ENCODE peak calls at places on chromosomes 2 and 18, in six cellular contexts. One of them, this sample, is unnamed.

GRCh38 chr2:41414486-41415230 is 633.2 kb upstream of the PKDCC start:
- DNase-seq in DND-41: no peak
- DNase-seq in HCT116: no peak
- DNase-seq in upper lobe of right lung: no peak
- DNase-seq in heart right ventricle: no peak
- DNase-seq in psoas muscle: no peak
- DNase-seq in this sample: peak; percentile 29

GRCh38 chr18:23453657-23454011 is 547 bp downstream of the RIOK3 start:
- DNase-seq in upper lobe of right lung: no peak
- DNase-seq in DND-41: no peak
- DNase-seq in heart right ventricle: no peak
- DNase-seq in psoas muscle: no peak
- DNase-seq in HCT116: no peak
- DNase-seq in this sample: peak; percentile 29

GRCh38 chr2:119629323-119629825 is 49.6 kb upstream of the TMEM177 start:
- DNase-seq in upper lobe of right lung: no peak
- DNase-seq in DND-41: no peak
- DNase-seq in psoas muscle: no peak
- DNase-seq in HCT116: no peak
- DNase-seq in heart right ventricle: no peak
- DNase-seq in this sample: no peak

GRCh38 chr2:80490964-80491363 is 186.4 kb upstream of the LRRTM1 start:
- DNase-seq in HCT116: no peak
- DNase-seq in heart right ventricle: no peak
- DNase-seq in DND-41: no peak
- DNase-seq in upper lobe of right lung: no peak
- DNase-seq in psoas muscle: no peak
- DNase-seq in this sample: no peak

GRCh38 chr2:124025896-124026295 is 809 bp downstream of the CNTNAP5 start:
- DNase-seq in HCT116: no peak
- DNase-seq in heart right ventricle: no peak
- DNase-seq in DND-41: no peak
- DNase-seq in psoas muscle: no peak
- DNase-seq in upper lobe of right lung: no peak
- DNase-seq in this sample: no peak

GRCh38 chr2:70680735-70681134 is 87.3 kb downstream of the ADD2 start:
- DNase-seq in heart right ventricle: no peak
- DNase-seq in upper lobe of right lung: no peak
- DNase-seq in DND-41: no peak
- DNase-seq in psoas muscle: no peak
- DNase-seq in HCT116: no peak
- DNase-seq in this sample: no peak

GRCh38 chr18:32072321-32072720 is 19.4 kb upstream of the RNF138 start:
- DNase-seq in upper lobe of right lung: no peak
- DNase-seq in HCT116: no peak
- DNase-seq in DND-41: peak; percentile 24
- DNase-seq in psoas muscle: no peak
- DNase-seq in heart right ventricle: no peak
- DNase-seq in this sample: peak; percentile 13

GRCh38 chr2:218671077-218671653 is 637 bp downstream of the RNF25 start:
- DNase-seq in HCT116: no peak
- DNase-seq in heart right ventricle: no peak
- DNase-seq in DND-41: no peak
- DNase-seq in upper lobe of right lung: no peak
- DNase-seq in psoas muscle: no peak
- DNase-seq in this sample: no peak

GRCh38 chr2:218244665-218245064 is 16.1 kb upstream of the GPBAR1 start:
- DNase-seq in psoas muscle: no peak
- DNase-seq in HCT116: no peak
- DNase-seq in DND-41: no peak
- DNase-seq in heart right ventricle: no peak
- DNase-seq in upper lobe of right lung: no peak
- DNase-seq in this sample: no peak

GRCh38 chr2:222797308-222797707 is 63.5 kb upstream of the ACSL3 start:
- DNase-seq in DND-41: no peak
- DNase-seq in HCT116: no peak
- DNase-seq in psoas muscle: no peak
- DNase-seq in upper lobe of right lung: no peak
- DNase-seq in heart right ventricle: no peak
- DNase-seq in this sample: peak; percentile 39

GRCh38 chr2:231200805-231201474 is 2.5 kb downstream of the ARMC9 start:
- DNase-seq in HCT116: no peak
- DNase-seq in upper lobe of right lung: no peak
- DNase-seq in psoas muscle: no peak
- DNase-seq in heart right ventricle: no peak
- DNase-seq in DND-41: no peak
- DNase-seq in this sample: no peak

GRCh38 chr2:56239437-56239836 is 55.6 kb downstream of the CCDC85A start:
- DNase-seq in HCT116: no peak
- DNase-seq in heart right ventricle: no peak
- DNase-seq in DND-41: no peak
- DNase-seq in upper lobe of right lung: no peak
- DNase-seq in psoas muscle: no peak
- DNase-seq in this sample: no peak

GRCh38 chr2:714005-714741 is 37.0 kb upstream of the TMEM18 start:
- DNase-seq in DND-41: peak; percentile 71
- DNase-seq in psoas muscle: no peak
- DNase-seq in upper lobe of right lung: no peak
- DNase-seq in heart right ventricle: peak; percentile 33
- DNase-seq in HCT116: peak; percentile 46
- DNase-seq in this sample: peak; percentile 78

GRCh38 chr2:148642891-148643416 is 1.6 kb upstream of the EPC2 start:
- DNase-seq in HCT116: peak; percentile 65
- DNase-seq in DND-41: no peak
- DNase-seq in upper lobe of right lung: no peak
- DNase-seq in psoas muscle: no peak
- DNase-seq in heart right ventricle: peak; percentile 22
- DNase-seq in this sample: no peak

GRCh38 chr18:28723506-28723905 is 546.6 kb upstream of the CDH2 start:
- DNase-seq in DND-41: no peak
- DNase-seq in HCT116: no peak
- DNase-seq in psoas muscle: no peak
- DNase-seq in heart right ventricle: no peak
- DNase-seq in upper lobe of right lung: no peak
- DNase-seq in this sample: no peak

GRCh38 chr2:25168256-25169072 is at the start of gene POMC:
- DNase-seq in HCT116: no peak
- DNase-seq in heart right ventricle: no peak
- DNase-seq in psoas muscle: no peak
- DNase-seq in upper lobe of right lung: peak; percentile 70
- DNase-seq in DND-41: no peak
- DNase-seq in this sample: no peak

GRCh38 chr18:76686737-76687231 is 135.6 kb upstream of the ZNF236 start:
- DNase-seq in HCT116: peak; percentile 44
- DNase-seq in heart right ventricle: peak; percentile 49
- DNase-seq in upper lobe of right lung: no peak
- DNase-seq in DND-41: peak; percentile 37
- DNase-seq in psoas muscle: peak; percentile 73
- DNase-seq in this sample: peak; percentile 4

GRCh38 chr18:36899289-36899688 is 70.4 kb downstream of the KIAA1328 start:
- DNase-seq in heart right ventricle: no peak
- DNase-seq in DND-41: no peak
- DNase-seq in psoas muscle: no peak
- DNase-seq in upper lobe of right lung: no peak
- DNase-seq in HCT116: peak; percentile 39
- DNase-seq in this sample: peak; percentile 11

GRCh38 chr18:79629249-79629558 is 50.4 kb upstream of the CTDP1 start:
- DNase-seq in HCT116: no peak
- DNase-seq in DND-41: no peak
- DNase-seq in psoas muscle: no peak
- DNase-seq in heart right ventricle: no peak
- DNase-seq in upper lobe of right lung: no peak
- DNase-seq in this sample: no peak

GRCh38 chr2:46179037-46179621 is 118.1 kb upstream of the EPAS1 start:
- DNase-seq in HCT116: no peak
- DNase-seq in psoas muscle: peak; percentile 77
- DNase-seq in heart right ventricle: peak; percentile 82
- DNase-seq in DND-41: peak; percentile 64
- DNase-seq in upper lobe of right lung: no peak
- DNase-seq in this sample: no peak

GRCh38 chr2:42725657-42726056 is 38.3 kb downstream of the OXER1 start:
- DNase-seq in upper lobe of right lung: no peak
- DNase-seq in HCT116: no peak
- DNase-seq in DND-41: no peak
- DNase-seq in heart right ventricle: no peak
- DNase-seq in psoas muscle: no peak
- DNase-seq in this sample: no peak

GRCh38 chr2:193806088-193806774 is 1611.5 kb upstream of the TMEFF2 start:
- DNase-seq in HCT116: no peak
- DNase-seq in heart right ventricle: no peak
- DNase-seq in psoas muscle: no peak
- DNase-seq in DND-41: no peak
- DNase-seq in upper lobe of right lung: no peak
- DNase-seq in this sample: no peak

GRCh38 chr2:241609859-241610793 is 26.8 kb downstream of the THAP4 start:
- DNase-seq in DND-41: peak; percentile 53
- DNase-seq in psoas muscle: peak; percentile 93
- DNase-seq in heart right ventricle: peak; percentile 77
- DNase-seq in upper lobe of right lung: peak; percentile 96
- DNase-seq in HCT116: no peak
- DNase-seq in this sample: peak; percentile 71

GRCh38 chr2:207511851-207512250 is 17.9 kb upstream of the CREB1 start:
- DNase-seq in psoas muscle: no peak
- DNase-seq in HCT116: no peak
- DNase-seq in upper lobe of right lung: no peak
- DNase-seq in heart right ventricle: no peak
- DNase-seq in DND-41: no peak
- DNase-seq in this sample: no peak

GRCh38 chr2:206527153-206527552 is 83.8 kb downstream of the ADAM23 start:
- DNase-seq in upper lobe of right lung: no peak
- DNase-seq in HCT116: no peak
- DNase-seq in psoas muscle: no peak
- DNase-seq in DND-41: no peak
- DNase-seq in heart right ventricle: no peak
- DNase-seq in this sample: no peak

GRCh38 chr2:239235311-239235710 is 165.5 kb downstream of the HDAC4 start:
- DNase-seq in DND-41: no peak
- DNase-seq in heart right ventricle: no peak
- DNase-seq in psoas muscle: no peak
- DNase-seq in HCT116: no peak
- DNase-seq in upper lobe of right lung: no peak
- DNase-seq in this sample: no peak

GRCh38 chr2:239236808-239237205 is 164.0 kb downstream of the HDAC4 start:
- DNase-seq in HCT116: no peak
- DNase-seq in upper lobe of right lung: no peak
- DNase-seq in DND-41: no peak
- DNase-seq in heart right ventricle: no peak
- DNase-seq in psoas muscle: no peak
- DNase-seq in this sample: no peak

GRCh38 chr2:239234151-239234825 is 166.5 kb downstream of the HDAC4 start:
- DNase-seq in upper lobe of right lung: no peak
- DNase-seq in HCT116: no peak
- DNase-seq in DND-41: no peak
- DNase-seq in heart right ventricle: no peak
- DNase-seq in psoas muscle: no peak
- DNase-seq in this sample: no peak

GRCh38 chr2:239234826-239235175 is 166.0 kb downstream of the HDAC4 start:
- DNase-seq in psoas muscle: no peak
- DNase-seq in heart right ventricle: no peak
- DNase-seq in HCT116: no peak
- DNase-seq in upper lobe of right lung: no peak
- DNase-seq in DND-41: no peak
- DNase-seq in this sample: no peak

GRCh38 chr2:239236043-239236807 is 164.6 kb downstream of the HDAC4 start:
- DNase-seq in HCT116: no peak
- DNase-seq in DND-41: no peak
- DNase-seq in upper lobe of right lung: no peak
- DNase-seq in heart right ventricle: no peak
- DNase-seq in psoas muscle: no peak
- DNase-seq in this sample: no peak
- H3K4me1 ChIP-seq in HCT116: peaks cover 24% of the 10 kb centered on the region
- H3K4me1 ChIP-seq in DND-41: peaks cover 68% of the 10 kb centered on the region
- H3K4me1 ChIP-seq in upper lobe of right lung: peaks cover 32% of the 10 kb centered on the region
- H3K4me1 ChIP-seq in heart right ventricle: peaks cover 48% of the 10 kb centered on the region
- H3K4me1 ChIP-seq in psoas muscle: peaks cover 84% of the 10 kb centered on the region
- H3K4me1 ChIP-seq in this sample: no peaks in the 10 kb centered on the region

GRCh38 chr2:177169810-177170514 is 42.6 kb upstream of the HNRNPA3 start:
- DNase-seq in psoas muscle: no peak
- DNase-seq in heart right ventricle: no peak
- DNase-seq in upper lobe of right lung: peak; percentile 80
- DNase-seq in HCT116: no peak
- DNase-seq in DND-41: no peak
- DNase-seq in this sample: no peak
- H3K4me1 ChIP-seq in psoas muscle: peaks cover 37% of the 10 kb centered on the region
- H3K4me1 ChIP-seq in heart right ventricle: peaks cover 55% of the 10 kb centered on the region
- H3K4me1 ChIP-seq in upper lobe of right lung: peaks cover 34% of the 10 kb centered on the region
- H3K4me1 ChIP-seq in HCT116: peaks cover 81% of the 10 kb centered on the region
- H3K4me1 ChIP-seq in DND-41: peaks cover 4% of the 10 kb centered on the region
- H3K4me1 ChIP-seq in this sample: peaks cover 25% of the 10 kb centered on the region

DNA sequence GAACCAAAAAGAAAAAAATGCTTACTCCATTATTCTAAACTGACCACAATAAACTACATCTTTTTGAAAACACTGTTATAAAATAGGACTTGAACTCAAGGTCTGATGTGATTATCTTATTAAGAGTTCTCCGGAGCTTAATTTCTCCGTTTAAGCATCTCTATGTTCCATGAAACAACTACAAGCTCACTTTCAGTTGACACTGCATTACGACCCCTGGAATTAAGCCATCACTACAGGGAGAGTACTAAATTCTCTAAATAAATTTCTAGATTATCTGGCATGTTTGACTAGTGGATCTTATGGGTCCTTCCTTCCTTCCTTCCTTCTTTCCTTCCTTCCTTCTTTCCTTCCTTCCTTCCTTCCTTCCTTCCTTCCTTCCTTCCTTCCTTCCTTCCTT is 249.0 kb downstream of the IKZF2 start:
- DNase-seq in heart right ventricle: no peak
- DNase-seq in psoas muscle: no peak
- DNase-seq in HCT116: no peak
- DNase-seq in upper lobe of right lung: no peak
- DNase-seq in DND-41: no peak
- DNase-seq in this sample: no peak
- H3K4me1 ChIP-seq in heart right ventricle: no peaks in the 10 kb centered on the region
- H3K4me1 ChIP-seq in psoas muscle: no peaks in the 10 kb centered on the region
- H3K4me1 ChIP-seq in HCT116: peaks cover 4% of the 10 kb centered on the region
- H3K4me1 ChIP-seq in upper lobe of right lung: no peaks in the 10 kb centered on the region
- H3K4me1 ChIP-seq in DND-41: no peaks in the 10 kb centered on the region
- H3K4me1 ChIP-seq in this sample: no peaks in the 10 kb centered on the region

DNA sequence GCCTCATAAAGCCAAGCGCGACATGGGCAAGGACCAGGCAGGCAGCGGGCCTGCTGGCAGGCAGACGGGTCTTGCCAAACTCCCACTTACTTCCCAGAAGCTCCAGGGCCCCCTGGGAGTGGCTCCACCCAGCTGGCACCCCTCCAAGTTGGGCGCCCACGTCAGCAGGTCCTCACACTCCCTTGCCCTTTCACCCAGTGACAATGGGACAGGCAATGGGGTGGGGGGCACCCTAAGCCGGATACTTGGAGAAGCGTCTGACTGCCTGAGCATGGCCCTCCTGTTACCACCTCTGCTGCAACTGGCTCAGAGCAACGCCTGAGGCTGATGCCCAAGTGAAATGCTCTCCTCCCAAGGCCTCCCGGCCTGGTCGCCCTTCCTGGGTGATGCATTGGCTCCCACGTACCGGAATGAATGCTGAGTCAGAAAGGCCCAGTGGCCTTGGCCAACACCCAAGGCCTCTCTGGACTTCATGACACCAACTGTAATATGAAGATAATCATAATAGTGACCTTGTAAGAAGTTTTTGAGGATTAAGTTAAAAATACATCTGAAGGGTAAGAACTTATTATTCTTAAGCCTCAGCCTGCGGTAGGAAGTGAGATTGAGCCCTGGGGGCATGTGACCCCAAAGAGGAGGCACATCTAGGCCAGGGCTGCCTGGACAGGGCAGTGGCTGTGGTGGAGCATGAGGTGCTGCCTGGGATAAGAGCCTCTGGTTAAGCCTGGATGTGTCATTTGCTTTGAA is 31.7 kb downstream of the KCNK3 start:
- DNase-seq in HCT116: peak; percentile 93
- DNase-seq in psoas muscle: peak; percentile 81
- DNase-seq in upper lobe of right lung: peak; percentile 85
- DNase-seq in DND-41: no peak
- DNase-seq in heart right ventricle: peak; percentile 64
- DNase-seq in this sample: no peak
- H3K4me1 ChIP-seq in HCT116: peaks cover 64% of the 10 kb centered on the region
- H3K4me1 ChIP-seq in psoas muscle: peaks cover 37% of the 10 kb centered on the region
- H3K4me1 ChIP-seq in upper lobe of right lung: peaks cover 47% of the 10 kb centered on the region
- H3K4me1 ChIP-seq in DND-41: no peaks in the 10 kb centered on the region
- H3K4me1 ChIP-seq in heart right ventricle: peaks cover 40% of the 10 kb centered on the region
- H3K4me1 ChIP-seq in this sample: no peaks in the 10 kb centered on the region

This sample was measured in OCI-LY7.